ENCODE peak calls at places on chromosomes 6 and 20, in five cellular contexts. C, M, Q, H and N are unnamed samples.

GRCh38 chr6:29887330-29887818 is 55.0 kb upstream of the HLA-A start:
- DNase-seq in C (peak; percentile 17), M (no peak), Q (peak; percentile 67), H (peak; percentile 15), N (peak; percentile 56)

GRCh38 chr20:5590899-5591298 is 159.3 kb upstream of the SHLD1 start:
- DNase-seq in C (no peak), M (no peak), Q (no peak), H (no peak), N (no peak)

GRCh38 chr6:16729744-16730143 is 31.5 kb downstream of the ATXN1 start:
- DNase-seq in C (no peak), M (no peak), Q (no peak), H (no peak), N (no peak)

GRCh38 chr6:87504440-87504839 is 31.7 kb downstream of the SLC35A1 start:
- DNase-seq in C (no peak), M (no peak), Q (no peak), H (no peak), N (no peak)

GRCh38 chr6:31355540-31355988 is 1.4 kb downstream of the HLA-B start:
- DNase-seq in C (no peak), M (no peak), Q (no peak), H (no peak), N (no peak)

GRCh38 chr6:137798846-137799245 is 68.2 kb upstream of the TNFAIP3 start:
- DNase-seq in C (no peak), M (no peak), Q (no peak), H (no peak), N (no peak)

GRCh38 chr6:125058562-125058961 is 95.0 kb upstream of the TPD52L1 start:
- DNase-seq in C (no peak), M (no peak), Q (no peak), H (no peak), N (no peak)

GRCh38 chr20:51801220-51801991 is 915 bp downstream of the SALL4 start:
- DNase-seq in C (no peak), M (peak; percentile 56), Q (peak; percentile 61), H (no peak), N (peak; percentile 76)

GRCh38 chr20:35408270-35408669 is 3.5 kb downstream of the UQCC1 start:
- DNase-seq in C (no peak), M (no peak), Q (no peak), H (no peak), N (no peak)

GRCh38 chr6:29527126-29527525 is 32.4 kb downstream of the UBD start:
- DNase-seq in C (no peak), M (no peak), Q (no peak), H (no peak), N (no peak)

GRCh38 chr6:137880633-137881521 is 13.8 kb downstream of the TNFAIP3 start:
- DNase-seq in C (no peak), M (no peak), Q (no peak), H (no peak), N (no peak)

GRCh38 chr6:149451361-149452061 is 33.3 kb downstream of the ZC3H12D start:
- DNase-seq in C (no peak), M (peak; percentile 47), Q (peak; percentile 55), H (no peak), N (no peak)

GRCh38 chr6:131949909-131950766 is 1.0 kb downstream of the CCN2 start:
- DNase-seq in C (no peak), M (peak; percentile 88), Q (peak; percentile 75), H (peak; percentile 24), N (peak; percentile 90)

GRCh38 chr20:6744805-6745204 is 22.7 kb upstream of the BMP2 start:
- DNase-seq in C (no peak), M (no peak), Q (no peak), H (no peak), N (no peak)

GRCh38 chr6:57207872-57208271 is 14.2 kb downstream of the RAB23 start:
- DNase-seq in C (no peak), M (no peak), Q (no peak), H (no peak), N (no peak)

GRCh38 chr6:47424436-47424836 is 53.2 kb upstream of the CD2AP start:
- DNase-seq in C (no peak), M (no peak), Q (no peak), H (no peak), N (no peak)